ENCODE peak calls at places on chromosomes 11 and 22, in four cellular contexts. V is ovary, E is transverse colon, I is A549. D is an unnamed sample.

GRCh38 chr22:19546680-19547079 is 22.5 kb upstream of the CLDN5 start:
- DNase-seq in V (no peak), E (no peak), I (no peak), D (no peak)

GRCh38 chr11:30150425-30150824 is 80.4 kb upstream of the FSHB start:
- DNase-seq in V (no peak), E (no peak), I (no peak), D (no peak)

GRCh38 chr22:30054764-30055069 is 25.5 kb upstream of the HORMAD2 start:
- DNase-seq in V (no peak), E (no peak), I (no peak), D (peak)

GRCh38 chr11:19803506-19803998 is 90.9 kb downstream of the NAV2 start:
- DNase-seq in V (no peak), E (peak), I (no peak), D (peak)

GRCh38 chr11:92284107-92284506 is 59.5 kb downstream of the FAT3 start:
- DNase-seq in V (no peak), E (no peak), I (no peak), D (no peak)

GRCh38 chr11:75239551-75240290 is 853 bp upstream of the TPBGL start:
- DNase-seq in V (no peak), E (no peak), I (no peak), D (peak)

GRCh38 chr11:42524534-42525227 is 787.1 kb upstream of the API5 start:
- DNase-seq in V (no peak), E (peak), I (no peak), D (peak)

GRCh38 chr11:94111241-94111640 is 17.4 kb upstream of the PANX1 start:
- DNase-seq in V (no peak), E (no peak), I (no peak), D (no peak)

GRCh38 chr11:62153617-62154016 is 29.8 kb downstream of the INCENP start:
- DNase-seq in V (no peak), E (no peak), I (no peak), D (no peak)

GRCh38 chr11:120215634-120216033 is 4.8 kb downstream of the OAF start:
- DNase-seq in V (peak), E (no peak), I (no peak), D (peak)

GRCh38 chr22:41247703-41248102 is 7.0 kb upstream of the CHADL start:
- DNase-seq in V (no peak), E (no peak), I (no peak), D (no peak)

GRCh38 chr11:125055107-125055715 is 7.9 kb upstream of the SLC37A2 start:
- DNase-seq in V (no peak), E (no peak), I (no peak), D (no peak)

GRCh38 chr11:111526501-111526900 is 11.9 kb downstream of the HOATZ start:
- DNase-seq in V (no peak), E (no peak), I (peak), D (no peak)

GRCh38 chr11:9490376-9490775 is 29.6 kb downstream of the ZNF143 start:
- DNase-seq in V (no peak), E (no peak), I (no peak), D (no peak)
- TF ChIP-seq EP300 in V (no peak), E (no peak), I (no peak), D (no peak)

DNA sequence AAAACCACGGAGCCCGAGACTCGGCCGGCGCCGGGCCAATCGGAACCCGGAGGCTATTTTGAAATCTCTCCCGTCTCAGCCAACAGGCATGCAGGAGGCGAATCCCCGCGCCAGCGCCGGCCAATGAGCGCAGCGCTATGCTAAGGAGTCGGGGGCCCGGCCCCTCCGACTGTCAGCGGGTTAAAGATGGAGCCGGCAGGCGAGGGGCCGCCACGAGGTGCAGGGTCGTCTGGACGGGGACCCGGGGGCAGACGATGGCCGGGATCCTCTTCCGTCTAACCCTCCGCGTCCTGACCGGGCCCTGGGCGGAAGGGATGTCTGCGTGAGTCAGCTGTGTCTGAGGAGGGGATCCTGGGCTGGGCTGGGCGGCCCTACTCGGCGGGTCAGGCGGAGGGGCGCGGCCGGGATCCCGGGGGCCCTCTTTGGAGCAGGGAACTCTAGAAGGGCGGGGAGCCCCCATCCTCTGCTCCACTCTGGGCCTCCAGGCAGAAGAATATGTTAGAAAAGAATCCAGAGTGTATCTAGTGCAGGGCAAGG is 10.0 kb downstream of the SDF2L1 start:
- DNase-seq in V (peak), E (peak), I (peak), D (peak)
- H3K27ac ChIP-seq in V (no peak), E (peak), I (peak), D (peak)

GRCh38 chr11:10502065-10502680 is 38.8 kb downstream of the RNF141 start:
- DNase-seq in V (no peak), E (no peak), I (no peak), D (no peak)
- TF ChIP-seq EP300 in V (no peak), E (no peak), I (no peak), D (no peak)

GRCh38 chr11:26127336-26127735 is 204.6 kb upstream of the ANO3 start:
- DNase-seq in V (no peak), E (no peak), I (no peak), D (no peak)
- H3K27ac ChIP-seq in V (no peak), E (no peak), I (no peak), D (no peak)

GRCh38 chr11:116873391-116873790 is 36.0 kb upstream of the APOA1 start:
- DNase-seq in V (no peak), E (no peak), I (no peak), D (no peak)
- TF ChIP-seq EP300 in V (no peak), E (no peak), I (no peak), D (no peak)